ENCODE peak calls at places on chromosomes 3 and 15, in nine cellular contexts. One of them, this sample, is unnamed.

GRCh38 chr3:129077222-129077621 is 16.6 kb downstream of the GP9 start:
- DNase-seq in GOT3: no peak
- DNase-seq in NCI-H524 treated with DMSO at 0.1 percent for 48 hours: no peak
- DNase-seq in heart left ventricle: no peak
- DNase-seq in activated naive CD8-positive, alpha-beta T cell treated with anti-CD3 and anti-CD28 coated beads for 36 hours: no peak
- DNase-seq in posterior cingulate gyrus: no peak
- DNase-seq in pulmonary artery endothelial cell: no peak
- DNase-seq in fibroblast of lung: peak
- DNase-seq in AG04450: peak
- DNase-seq in this sample: no peak

GRCh38 chr15:75356539-75356938 is 9.7 kb downstream of the NEIL1 start:
- DNase-seq in GOT3: no peak
- DNase-seq in NCI-H524 treated with DMSO at 0.1 percent for 48 hours: no peak
- DNase-seq in heart left ventricle: no peak
- DNase-seq in activated naive CD8-positive, alpha-beta T cell treated with anti-CD3 and anti-CD28 coated beads for 36 hours: no peak
- DNase-seq in posterior cingulate gyrus: no peak
- DNase-seq in pulmonary artery endothelial cell: no peak
- DNase-seq in fibroblast of lung: no peak
- DNase-seq in AG04450: no peak
- DNase-seq in this sample: no peak

GRCh38 chr3:85304360-85304964 is 345.7 kb downstream of the CADM2 start:
- DNase-seq in GOT3: no peak
- DNase-seq in NCI-H524 treated with DMSO at 0.1 percent for 48 hours: no peak
- DNase-seq in heart left ventricle: no peak
- DNase-seq in activated naive CD8-positive, alpha-beta T cell treated with anti-CD3 and anti-CD28 coated beads for 36 hours: no peak
- DNase-seq in posterior cingulate gyrus: no peak
- DNase-seq in pulmonary artery endothelial cell: no peak
- DNase-seq in fibroblast of lung: peak
- DNase-seq in AG04450: no peak
- DNase-seq in this sample: no peak

GRCh38 chr3:156459434-156459833 is 95.5 kb downstream of the SSR3 start:
- DNase-seq in GOT3: no peak
- DNase-seq in NCI-H524 treated with DMSO at 0.1 percent for 48 hours: no peak
- DNase-seq in heart left ventricle: peak
- DNase-seq in activated naive CD8-positive, alpha-beta T cell treated with anti-CD3 and anti-CD28 coated beads for 36 hours: no peak
- DNase-seq in posterior cingulate gyrus: peak
- DNase-seq in pulmonary artery endothelial cell: no peak
- DNase-seq in fibroblast of lung: no peak
- DNase-seq in AG04450: no peak
- DNase-seq in this sample: no peak

GRCh38 chr3:194537732-194538247 is 51.0 kb upstream of the ATP13A3 start:
- DNase-seq in GOT3: no peak
- DNase-seq in NCI-H524 treated with DMSO at 0.1 percent for 48 hours: no peak
- DNase-seq in heart left ventricle: no peak
- DNase-seq in activated naive CD8-positive, alpha-beta T cell treated with anti-CD3 and anti-CD28 coated beads for 36 hours: no peak
- DNase-seq in posterior cingulate gyrus: no peak
- DNase-seq in pulmonary artery endothelial cell: peak
- DNase-seq in fibroblast of lung: peak
- DNase-seq in AG04450: no peak
- DNase-seq in this sample: no peak

GRCh38 chr3:82087958-82088357 is 326.5 kb upstream of the GBE1 start:
- DNase-seq in GOT3: no peak
- DNase-seq in NCI-H524 treated with DMSO at 0.1 percent for 48 hours: no peak
- DNase-seq in heart left ventricle: no peak
- DNase-seq in activated naive CD8-positive, alpha-beta T cell treated with anti-CD3 and anti-CD28 coated beads for 36 hours: no peak
- DNase-seq in posterior cingulate gyrus: no peak
- DNase-seq in pulmonary artery endothelial cell: peak
- DNase-seq in fibroblast of lung: peak
- DNase-seq in AG04450: no peak
- DNase-seq in this sample: no peak

GRCh38 chr3:53846134-53846850 is at the start of the genes CHDH and IL17RB:
- DNase-seq in GOT3: no peak
- DNase-seq in NCI-H524 treated with DMSO at 0.1 percent for 48 hours: no peak
- DNase-seq in heart left ventricle: peak
- DNase-seq in activated naive CD8-positive, alpha-beta T cell treated with anti-CD3 and anti-CD28 coated beads for 36 hours: peak
- DNase-seq in posterior cingulate gyrus: peak
- DNase-seq in pulmonary artery endothelial cell: no peak
- DNase-seq in fibroblast of lung: no peak
- DNase-seq in AG04450: no peak
- DNase-seq in this sample: no peak

GRCh38 chr3:38088126-38088525 is 48.8 kb downstream of the ACAA1 start:
- DNase-seq in GOT3: no peak
- DNase-seq in NCI-H524 treated with DMSO at 0.1 percent for 48 hours: no peak
- DNase-seq in heart left ventricle: no peak
- DNase-seq in activated naive CD8-positive, alpha-beta T cell treated with anti-CD3 and anti-CD28 coated beads for 36 hours: no peak
- DNase-seq in posterior cingulate gyrus: no peak
- DNase-seq in pulmonary artery endothelial cell: no peak
- DNase-seq in fibroblast of lung: no peak
- DNase-seq in AG04450: no peak
- DNase-seq in this sample: no peak

GRCh38 chr3:105930733-105931132 is 61.9 kb upstream of the CBLB start:
- DNase-seq in GOT3: no peak
- DNase-seq in NCI-H524 treated with DMSO at 0.1 percent for 48 hours: no peak
- DNase-seq in heart left ventricle: no peak
- DNase-seq in activated naive CD8-positive, alpha-beta T cell treated with anti-CD3 and anti-CD28 coated beads for 36 hours: no peak
- DNase-seq in posterior cingulate gyrus: no peak
- DNase-seq in pulmonary artery endothelial cell: no peak
- DNase-seq in fibroblast of lung: no peak
- DNase-seq in AG04450: no peak
- DNase-seq in this sample: no peak

GRCh38 chr3:42045719-42046243 is 45.4 kb upstream of the TRAK1 start:
- DNase-seq in GOT3: no peak
- DNase-seq in NCI-H524 treated with DMSO at 0.1 percent for 48 hours: no peak
- DNase-seq in heart left ventricle: no peak
- DNase-seq in activated naive CD8-positive, alpha-beta T cell treated with anti-CD3 and anti-CD28 coated beads for 36 hours: no peak
- DNase-seq in posterior cingulate gyrus: no peak
- DNase-seq in pulmonary artery endothelial cell: no peak
- DNase-seq in fibroblast of lung: no peak
- DNase-seq in AG04450: no peak
- DNase-seq in this sample: no peak

GRCh38 chr3:157290761-157291160 is 130.8 kb upstream of the CCNL1 start:
- DNase-seq in GOT3: no peak
- DNase-seq in NCI-H524 treated with DMSO at 0.1 percent for 48 hours: no peak
- DNase-seq in heart left ventricle: no peak
- DNase-seq in activated naive CD8-positive, alpha-beta T cell treated with anti-CD3 and anti-CD28 coated beads for 36 hours: no peak
- DNase-seq in posterior cingulate gyrus: no peak
- DNase-seq in pulmonary artery endothelial cell: no peak
- DNase-seq in fibroblast of lung: peak
- DNase-seq in AG04450: peak
- DNase-seq in this sample: peak

GRCh38 chr3:197522183-197522715 is 33.5 kb downstream of the BDH1 start:
- DNase-seq in GOT3: no peak
- DNase-seq in NCI-H524 treated with DMSO at 0.1 percent for 48 hours: no peak
- DNase-seq in heart left ventricle: no peak
- DNase-seq in activated naive CD8-positive, alpha-beta T cell treated with anti-CD3 and anti-CD28 coated beads for 36 hours: no peak
- DNase-seq in posterior cingulate gyrus: no peak
- DNase-seq in pulmonary artery endothelial cell: peak
- DNase-seq in fibroblast of lung: no peak
- DNase-seq in AG04450: no peak
- DNase-seq in this sample: no peak

GRCh38 chr3:63979093-63979492 is 44.2 kb downstream of the PSMD6 start:
- DNase-seq in GOT3: no peak
- DNase-seq in NCI-H524 treated with DMSO at 0.1 percent for 48 hours: no peak
- DNase-seq in heart left ventricle: no peak
- DNase-seq in activated naive CD8-positive, alpha-beta T cell treated with anti-CD3 and anti-CD28 coated beads for 36 hours: no peak
- DNase-seq in posterior cingulate gyrus: no peak
- DNase-seq in pulmonary artery endothelial cell: no peak
- DNase-seq in fibroblast of lung: peak
- DNase-seq in AG04450: no peak
- DNase-seq in this sample: no peak

GRCh38 chr3:138461246-138461645 is 26.8 kb downstream of the ESYT3 start:
- DNase-seq in GOT3: no peak
- DNase-seq in NCI-H524 treated with DMSO at 0.1 percent for 48 hours: no peak
- DNase-seq in heart left ventricle: no peak
- DNase-seq in activated naive CD8-positive, alpha-beta T cell treated with anti-CD3 and anti-CD28 coated beads for 36 hours: no peak
- DNase-seq in posterior cingulate gyrus: no peak
- DNase-seq in pulmonary artery endothelial cell: no peak
- DNase-seq in fibroblast of lung: no peak
- DNase-seq in AG04450: no peak
- DNase-seq in this sample: no peak

GRCh38 chr3:40079203-40079844 is 230.2 kb upstream of the EIF1B start:
- DNase-seq in GOT3: no peak
- DNase-seq in NCI-H524 treated with DMSO at 0.1 percent for 48 hours: no peak
- DNase-seq in heart left ventricle: no peak
- DNase-seq in activated naive CD8-positive, alpha-beta T cell treated with anti-CD3 and anti-CD28 coated beads for 36 hours: no peak
- DNase-seq in posterior cingulate gyrus: no peak
- DNase-seq in pulmonary artery endothelial cell: no peak
- DNase-seq in fibroblast of lung: no peak
- DNase-seq in AG04450: no peak
- DNase-seq in this sample: no peak

GRCh38 chr3:65714138-65714537 is 324.6 kb downstream of the MAGI1 start:
- DNase-seq in GOT3: no peak
- DNase-seq in NCI-H524 treated with DMSO at 0.1 percent for 48 hours: no peak
- DNase-seq in heart left ventricle: no peak
- DNase-seq in activated naive CD8-positive, alpha-beta T cell treated with anti-CD3 and anti-CD28 coated beads for 36 hours: no peak
- DNase-seq in posterior cingulate gyrus: no peak
- DNase-seq in pulmonary artery endothelial cell: no peak
- DNase-seq in fibroblast of lung: peak
- DNase-seq in AG04450: peak
- DNase-seq in this sample: no peak

GRCh38 chr3:12193485-12194165 is 34.9 kb upstream of the TIMP4 start:
- DNase-seq in GOT3: peak
- DNase-seq in NCI-H524 treated with DMSO at 0.1 percent for 48 hours: no peak
- DNase-seq in heart left ventricle: no peak
- DNase-seq in activated naive CD8-positive, alpha-beta T cell treated with anti-CD3 and anti-CD28 coated beads for 36 hours: peak
- DNase-seq in posterior cingulate gyrus: no peak
- DNase-seq in pulmonary artery endothelial cell: peak
- DNase-seq in fibroblast of lung: peak
- DNase-seq in AG04450: peak
- DNase-seq in this sample: no peak

GRCh38 chr15:70492240-70493177 is 270.8 kb downstream of the UACA start:
- DNase-seq in GOT3: peak
- DNase-seq in NCI-H524 treated with DMSO at 0.1 percent for 48 hours: no peak
- DNase-seq in heart left ventricle: peak
- DNase-seq in activated naive CD8-positive, alpha-beta T cell treated with anti-CD3 and anti-CD28 coated beads for 36 hours: peak
- DNase-seq in posterior cingulate gyrus: no peak
- DNase-seq in pulmonary artery endothelial cell: no peak
- DNase-seq in fibroblast of lung: peak
- DNase-seq in AG04450: no peak
- DNase-seq in this sample: peak

GRCh38 chr3:123843668-123844067 is 40.5 kb downstream of the MYLK start:
- DNase-seq in GOT3: no peak
- DNase-seq in NCI-H524 treated with DMSO at 0.1 percent for 48 hours: peak
- DNase-seq in heart left ventricle: no peak
- DNase-seq in activated naive CD8-positive, alpha-beta T cell treated with anti-CD3 and anti-CD28 coated beads for 36 hours: no peak
- DNase-seq in posterior cingulate gyrus: no peak
- DNase-seq in pulmonary artery endothelial cell: no peak
- DNase-seq in fibroblast of lung: peak
- DNase-seq in AG04450: no peak
- DNase-seq in this sample: no peak

GRCh38 chr3:189419683-189420082 is 211.5 kb upstream of the TP63 start:
- DNase-seq in GOT3: no peak
- DNase-seq in NCI-H524 treated with DMSO at 0.1 percent for 48 hours: peak
- DNase-seq in heart left ventricle: no peak
- DNase-seq in activated naive CD8-positive, alpha-beta T cell treated with anti-CD3 and anti-CD28 coated beads for 36 hours: no peak
- DNase-seq in posterior cingulate gyrus: no peak
- DNase-seq in pulmonary artery endothelial cell: no peak
- DNase-seq in fibroblast of lung: peak
- DNase-seq in AG04450: no peak
- DNase-seq in this sample: no peak

GRCh38 chr15:67089218-67090193 is 24.1 kb downstream of the SMAD3 start:
- DNase-seq in GOT3: no peak
- DNase-seq in NCI-H524 treated with DMSO at 0.1 percent for 48 hours: no peak
- DNase-seq in heart left ventricle: no peak
- DNase-seq in activated naive CD8-positive, alpha-beta T cell treated with anti-CD3 and anti-CD28 coated beads for 36 hours: no peak
- DNase-seq in posterior cingulate gyrus: no peak
- DNase-seq in pulmonary artery endothelial cell: no peak
- DNase-seq in fibroblast of lung: no peak
- DNase-seq in AG04450: no peak
- DNase-seq in this sample: no peak

GRCh38 chr3:128395500-128396125 is 71.1 kb downstream of the DNAJB8 start:
- DNase-seq in GOT3: no peak
- DNase-seq in NCI-H524 treated with DMSO at 0.1 percent for 48 hours: no peak
- DNase-seq in heart left ventricle: peak
- DNase-seq in activated naive CD8-positive, alpha-beta T cell treated with anti-CD3 and anti-CD28 coated beads for 36 hours: no peak
- DNase-seq in posterior cingulate gyrus: peak
- DNase-seq in pulmonary artery endothelial cell: no peak
- DNase-seq in fibroblast of lung: peak
- DNase-seq in AG04450: no peak
- DNase-seq in this sample: no peak

GRCh38 chr3:58082047-58082446 is 73.8 kb downstream of the FLNB start:
- DNase-seq in GOT3: no peak
- DNase-seq in NCI-H524 treated with DMSO at 0.1 percent for 48 hours: peak
- DNase-seq in heart left ventricle: peak
- DNase-seq in activated naive CD8-positive, alpha-beta T cell treated with anti-CD3 and anti-CD28 coated beads for 36 hours: peak
- DNase-seq in posterior cingulate gyrus: peak
- DNase-seq in pulmonary artery endothelial cell: peak
- DNase-seq in fibroblast of lung: peak
- DNase-seq in AG04450: peak
- DNase-seq in this sample: no peak

GRCh38 chr3:64149886-64150285 is 75.4 kb downstream of the PRICKLE2 start:
- DNase-seq in GOT3: no peak
- DNase-seq in NCI-H524 treated with DMSO at 0.1 percent for 48 hours: no peak
- DNase-seq in heart left ventricle: no peak
- DNase-seq in activated naive CD8-positive, alpha-beta T cell treated with anti-CD3 and anti-CD28 coated beads for 36 hours: no peak
- DNase-seq in posterior cingulate gyrus: no peak
- DNase-seq in pulmonary artery endothelial cell: no peak
- DNase-seq in fibroblast of lung: no peak
- DNase-seq in AG04450: no peak
- DNase-seq in this sample: no peak

GRCh38 chr3:154247806-154248480 is 76.3 kb downstream of the DHX36 start:
- DNase-seq in GOT3: no peak
- DNase-seq in NCI-H524 treated with DMSO at 0.1 percent for 48 hours: no peak
- DNase-seq in heart left ventricle: no peak
- DNase-seq in activated naive CD8-positive, alpha-beta T cell treated with anti-CD3 and anti-CD28 coated beads for 36 hours: no peak
- DNase-seq in posterior cingulate gyrus: no peak
- DNase-seq in pulmonary artery endothelial cell: no peak
- DNase-seq in fibroblast of lung: no peak
- DNase-seq in AG04450: no peak
- DNase-seq in this sample: no peak

GRCh38 chr3:58068126-58068809 is 60.0 kb downstream of the FLNB start:
- DNase-seq in GOT3: no peak
- DNase-seq in NCI-H524 treated with DMSO at 0.1 percent for 48 hours: no peak
- DNase-seq in heart left ventricle: no peak
- DNase-seq in activated naive CD8-positive, alpha-beta T cell treated with anti-CD3 and anti-CD28 coated beads for 36 hours: no peak
- DNase-seq in posterior cingulate gyrus: no peak
- DNase-seq in pulmonary artery endothelial cell: no peak
- DNase-seq in fibroblast of lung: no peak
- DNase-seq in AG04450: no peak
- DNase-seq in this sample: no peak

GRCh38 chr3:14297784-14298236 is 104.6 kb upstream of the SLC6A6 start:
- DNase-seq in GOT3: no peak
- DNase-seq in NCI-H524 treated with DMSO at 0.1 percent for 48 hours: no peak
- DNase-seq in heart left ventricle: peak
- DNase-seq in activated naive CD8-positive, alpha-beta T cell treated with anti-CD3 and anti-CD28 coated beads for 36 hours: no peak
- DNase-seq in posterior cingulate gyrus: peak
- DNase-seq in pulmonary artery endothelial cell: no peak
- DNase-seq in fibroblast of lung: no peak
- DNase-seq in AG04450: no peak
- DNase-seq in this sample: no peak

GRCh38 chr3:120855665-120856437 is 52.2 kb upstream of the STXBP5L start:
- DNase-seq in GOT3: peak
- DNase-seq in NCI-H524 treated with DMSO at 0.1 percent for 48 hours: peak
- DNase-seq in heart left ventricle: peak
- DNase-seq in activated naive CD8-positive, alpha-beta T cell treated with anti-CD3 and anti-CD28 coated beads for 36 hours: no peak
- DNase-seq in posterior cingulate gyrus: peak
- DNase-seq in pulmonary artery endothelial cell: no peak
- DNase-seq in fibroblast of lung: peak
- DNase-seq in AG04450: peak
- DNase-seq in this sample: no peak

GRCh38 chr15:37585966-37586656 is 348.3 kb upstream of the TMCO5A start:
- DNase-seq in GOT3: no peak
- DNase-seq in NCI-H524 treated with DMSO at 0.1 percent for 48 hours: no peak
- DNase-seq in heart left ventricle: no peak
- DNase-seq in activated naive CD8-positive, alpha-beta T cell treated with anti-CD3 and anti-CD28 coated beads for 36 hours: no peak
- DNase-seq in posterior cingulate gyrus: no peak
- DNase-seq in pulmonary artery endothelial cell: no peak
- DNase-seq in fibroblast of lung: peak
- DNase-seq in AG04450: peak
- DNase-seq in this sample: no peak

GRCh38 chr3:16280671-16281070 is 15.7 kb downstream of the OXNAD1 start:
- DNase-seq in GOT3: no peak
- DNase-seq in NCI-H524 treated with DMSO at 0.1 percent for 48 hours: no peak
- DNase-seq in heart left ventricle: no peak
- DNase-seq in activated naive CD8-positive, alpha-beta T cell treated with anti-CD3 and anti-CD28 coated beads for 36 hours: no peak
- DNase-seq in posterior cingulate gyrus: no peak
- DNase-seq in pulmonary artery endothelial cell: peak
- DNase-seq in fibroblast of lung: no peak
- DNase-seq in AG04450: no peak
- DNase-seq in this sample: no peak

GRCh38 chr3:30311781-30312180 is 294.6 kb upstream of the TGFBR2 start:
- DNase-seq in GOT3: no peak
- DNase-seq in NCI-H524 treated with DMSO at 0.1 percent for 48 hours: peak
- DNase-seq in heart left ventricle: peak
- DNase-seq in activated naive CD8-positive, alpha-beta T cell treated with anti-CD3 and anti-CD28 coated beads for 36 hours: no peak
- DNase-seq in posterior cingulate gyrus: peak
- DNase-seq in pulmonary artery endothelial cell: no peak
- DNase-seq in fibroblast of lung: no peak
- DNase-seq in AG04450: no peak
- DNase-seq in this sample: no peak

This sample was measured in SK-N-MC.